ENCODE peak calls at places on chromosomes 12 and 14, in four cellular contexts. X is Calu3, T is MM.1S, Q is fibroblast of villous mesenchyme. U is an unnamed sample.

GRCh38 chr14:92696356-92696755 is 52.1 kb downstream of the LGMN start:
- DNase-seq in X (no peak), T (no peak), Q (no peak), U (no peak)

GRCh38 chr12:15131462-15131861 is 89.8 kb downstream of the RERG start:
- DNase-seq in X (no peak), T (no peak), Q (peak), U (no peak)

GRCh38 chr12:53279888-53280498 is 11.9 kb downstream of the ESPL1 start:
- DNase-seq in X (no peak), T (no peak), Q (no peak), U (no peak)

GRCh38 chr12:105341010-105341409 is 10.5 kb downstream of the C12orf75 start:
- DNase-seq in X (no peak), T (no peak), Q (no peak), U (no peak)

GRCh38 chr12:622420-622819 is 40.8 kb downstream of the NINJ2 start:
- DNase-seq in X (no peak), T (no peak), Q (no peak), U (peak)

GRCh38 chr12:64674367-64674922 is 64.2 kb downstream of the RASSF3 start:
- DNase-seq in X (no peak), T (no peak), Q (no peak), U (no peak)

GRCh38 chr12:55019784-55020183 is at the start of gene NEUROD4:
- DNase-seq in X (peak), T (peak), Q (peak), U (no peak)

GRCh38 chr14:74501135-74501614 is 7.6 kb downstream of the ISCA2 start:
- DNase-seq in X (peak), T (no peak), Q (peak), U (no peak)

GRCh38 chr12:52349196-52349595 is 18.1 kb downstream of the KRT85 start:
- DNase-seq in X (no peak), T (no peak), Q (peak), U (no peak)

GRCh38 chr12:79001404-79001803 is 136.8 kb downstream of the SYT1 start:
- DNase-seq in X (no peak), T (no peak), Q (no peak), U (no peak)

GRCh38 chr12:96472384-96472783 is 17.0 kb upstream of the CFAP54 start:
- DNase-seq in X (no peak), T (no peak), Q (peak), U (no peak)

GRCh38 chr14:56173360-56173922 is 55.2 kb downstream of the PELI2 start:
- DNase-seq in X (no peak), T (no peak), Q (peak), U (no peak)

GRCh38 chr14:96246535-96246839 is 9.5 kb upstream of the BDKRB1 start:
- DNase-seq in X (no peak), T (no peak), Q (peak), U (no peak)

GRCh38 chr14:62187265-62187664 is 425.0 kb downstream of the SNAPC1 start:
- DNase-seq in X (no peak), T (no peak), Q (no peak), U (no peak)

GRCh38 chr14:103527408-103528157 is 1.4 kb upstream of the TRMT61A start:
- DNase-seq in X (no peak), T (no peak), Q (no peak), U (peak)

GRCh38 chr12:126383506-126383905 is 1318.3 kb downstream of the AACS start:
- DNase-seq in X (no peak), T (no peak), Q (no peak), U (no peak)

GRCh38 chr12:60201891-60202290 is 606.1 kb downstream of the SLC16A7 start:
- DNase-seq in X (no peak), T (no peak), Q (peak), U (no peak)

GRCh38 chr14:32932921-32933622 is 5.6 kb upstream of the NPAS3 start:
- DNase-seq in X (no peak), T (no peak), Q (no peak), U (peak)

GRCh38 chr14:32933943-32934890 is 4.5 kb upstream of the NPAS3 start:
- DNase-seq in X (peak), T (no peak), Q (peak), U (peak)

GRCh38 chr14:32934891-32935633 is 3.6 kb upstream of the NPAS3 start:
- DNase-seq in X (no peak), T (no peak), Q (no peak), U (peak)

GRCh38 chr14:32932302-32932920 is 6.3 kb upstream of the NPAS3 start:
- DNase-seq in X (no peak), T (no peak), Q (no peak), U (no peak)

GRCh38 chr14:32933623-32933942 is 5.1 kb upstream of the NPAS3 start:
- DNase-seq in X (no peak), T (no peak), Q (peak), U (no peak)
- TF ChIP-seq CTCF in X (no peak), T (no peak), Q (peak), U (no peak)

GRCh38 chr12:101876861-101877815 is at the start of gene DRAM1:
- DNase-seq in X (peak), T (peak), Q (peak), U (peak)
- TF ChIP-seq CTCF in X (no peak), T (no peak), Q (peak), U (peak)

GRCh38 chr14:36771256-36771655 is 109.6 kb downstream of the PAX9 start:
- DNase-seq in X (peak), T (no peak), Q (no peak), U (no peak)

GRCh38 chr14:36773558-36773957 is 111.9 kb downstream of the PAX9 start:
- DNase-seq in X (no peak), T (no peak), Q (no peak), U (no peak)

GRCh38 chr14:36768638-36769337 is 107.1 kb downstream of the PAX9 start:
- DNase-seq in X (no peak), T (no peak), Q (no peak), U (no peak)

GRCh38 chr14:36767603-36768281 is 106.1 kb downstream of the PAX9 start:
- DNase-seq in X (peak), T (no peak), Q (no peak), U (no peak)

GRCh38 chr14:36773136-36773540 is 111.5 kb downstream of the PAX9 start:
- DNase-seq in X (peak), T (no peak), Q (no peak), U (no peak)
- TF ChIP-seq CTCF in X (no peak), T (no peak), Q (no peak), U (no peak)

GRCh38 chr12:19652391-19652790 is 213.1 kb downstream of the AEBP2 start:
- DNase-seq in X (no peak), T (no peak), Q (peak), U (no peak)

GRCh38 chr12:19657401-19657800 is 218.1 kb downstream of the AEBP2 start:
- DNase-seq in X (no peak), T (no peak), Q (peak), U (no peak)

GRCh38 chr12:19654630-19655384 is 215.5 kb downstream of the AEBP2 start:
- DNase-seq in X (no peak), T (no peak), Q (peak), U (no peak)
- TF ChIP-seq CTCF in X (no peak), T (no peak), Q (no peak), U (no peak)

GRCh38 chr14:78232666-78233065 is 62.5 kb downstream of the NRXN3 start:
- DNase-seq in X (no peak), T (no peak), Q (no peak), U (no peak)

GRCh38 chr14:78228702-78229327 is 58.6 kb downstream of the NRXN3 start:
- DNase-seq in X (no peak), T (no peak), Q (no peak), U (no peak)

GRCh38 chr14:78222746-78223145 is 52.6 kb downstream of the NRXN3 start:
- DNase-seq in X (no peak), T (no peak), Q (no peak), U (no peak)

GRCh38 chr14:78227466-78228077 is 57.4 kb downstream of the NRXN3 start:
- DNase-seq in X (no peak), T (no peak), Q (no peak), U (no peak)
- TF ChIP-seq CTCF in X (no peak), T (no peak), Q (no peak), U (no peak)

DNA sequence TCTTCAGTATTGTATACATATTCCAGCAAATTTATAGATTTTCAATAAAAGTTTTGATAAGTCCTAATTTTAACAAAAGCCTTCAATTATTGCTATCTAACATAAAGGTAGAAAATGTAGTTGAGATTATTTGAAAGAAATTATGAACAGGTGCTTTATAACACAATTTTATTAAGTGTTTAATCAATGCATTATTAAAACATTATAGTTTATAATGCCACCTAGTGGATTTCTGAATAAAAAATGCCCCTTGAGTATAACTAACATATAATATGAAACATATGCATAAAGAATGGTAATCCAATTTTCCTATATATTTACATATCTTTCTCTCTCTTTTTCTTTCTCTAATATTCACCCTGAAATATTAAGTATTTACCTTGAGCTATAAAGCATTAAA is 515.3 kb downstream of the SLC6A15 start:
- DNase-seq in X (no peak), T (peak), Q (peak), U (no peak)
- TF ChIP-seq CTCF in X (peak), T (peak), Q (peak), U (no peak)

DNA sequence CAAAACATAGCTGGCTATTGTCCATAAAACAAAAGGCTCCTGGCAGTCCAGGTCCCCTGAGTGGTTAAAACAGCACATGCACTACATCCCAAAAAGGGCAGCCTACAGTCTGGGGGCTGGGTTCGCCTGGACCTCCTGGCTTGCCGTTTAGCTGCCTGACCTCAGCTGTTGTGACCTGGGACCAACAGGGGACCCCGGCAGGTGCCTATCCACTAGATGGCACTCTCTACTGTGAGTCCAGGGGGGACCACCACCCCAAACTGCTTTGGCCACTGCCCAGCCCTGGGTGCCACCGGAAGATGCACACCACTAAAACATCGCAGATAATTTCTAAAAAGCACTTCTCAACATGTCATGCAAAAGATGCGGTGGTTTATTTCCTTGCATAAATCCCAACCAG is 2.9 kb upstream of the RTL1 start:
- DNase-seq in X (no peak), T (no peak), Q (no peak), U (peak)
- TF ChIP-seq CTCF in X (no peak), T (peak), Q (peak), U (no peak)

GRCh38 chr12:26001530-26001929 is 43.0 kb downstream of the RASSF8 start:
- DNase-seq in X (no peak), T (no peak), Q (no peak), U (no peak)
- TF ChIP-seq CTCF in X (no peak), T (no peak), Q (no peak), U (no peak)

GRCh38 chr12:124629117-124629516 is 61.7 kb upstream of the NCOR2 start:
- DNase-seq in X (no peak), T (no peak), Q (no peak), U (no peak)
- TF ChIP-seq CTCF in X (no peak), T (no peak), Q (no peak), U (no peak)

U was measured in GM13976.